ENCODE peak calls at places on chromosomes 13 and 19, in four cellular contexts. G is coronary artery, P is brain microvascular endothelial cell, F is IMR-90. B is an unnamed sample.

GRCh38 chr19:15222738-15223648 is 9.3 kb downstream of the EPHX3 start:
- DNase-seq in G (peak), F (peak), P (peak), B (peak)

GRCh38 chr19:3184847-3185481 is 766 bp upstream of the NCLN start:
- DNase-seq in F (no peak), G (no peak), P (peak), B (no peak)

GRCh38 chr13:88005188-88005587 is 334.0 kb downstream of the SLITRK5 start:
- DNase-seq in G (no peak), P (no peak), F (no peak), B (no peak)

GRCh38 chr19:46984077-46985010 is 35.3 kb upstream of the NPAS1 start:
- DNase-seq in P (peak), F (peak), G (no peak), B (no peak)

GRCh38 chr13:66689628-66690027 is 540.5 kb downstream of the PCDH9 start:
- DNase-seq in F (peak), P (peak), G (no peak), B (no peak)

GRCh38 chr13:83281666-83282065 is 600.6 kb downstream of the SLITRK1 start:
- DNase-seq in G (no peak), F (no peak), P (no peak), B (no peak)

GRCh38 chr19:42140125-42140754 is 8.0 kb upstream of the POU2F2 start:
- DNase-seq in G (no peak), F (peak), P (peak), B (peak)

GRCh38 chr19:45243144-45243732 is 2.0 kb downstream of the EXOC3L2 start:
- DNase-seq in F (no peak), G (no peak), P (no peak), B (no peak)

GRCh38 chr13:37409756-37410155 is 188.8 kb downstream of the POSTN start:
- DNase-seq in F (peak), G (no peak), P (no peak), B (no peak)

GRCh38 chr13:108034909-108035308 is 180.4 kb downstream of the LIG4 start:
- DNase-seq in G (no peak), P (no peak), F (no peak), B (no peak)

GRCh38 chr13:73610799-73611592 is 523.2 kb downstream of the KLF12 start:
- DNase-seq in G (no peak), P (no peak), F (no peak), B (no peak)

GRCh38 chr13:32895296-32895695 is 120.9 kb upstream of the KL start:
- DNase-seq in G (no peak), F (no peak), P (no peak), B (no peak)

GRCh38 chr19:9914315-9915207 is 21.8 kb downstream of the OLFM2 start:
- DNase-seq in F (peak), P (peak), G (no peak), B (peak)

GRCh38 chr13:65159803-65160202 is 2070.3 kb downstream of the PCDH9 start:
- DNase-seq in P (no peak), G (no peak), F (no peak), B (no peak)

GRCh38 chr13:112587767-112588489 is at the start of gene TUBGCP3:
- DNase-seq in F (peak), P (peak), G (peak), B (peak)

GRCh38 chr19:47190167-47190727 is 40.8 kb downstream of the BBC3 start:
- DNase-seq in P (peak), G (peak), F (peak), B (peak)

GRCh38 chr13:35963982-35964665 is 167.1 kb downstream of the DCLK1 start:
- DNase-seq in P (no peak), F (no peak), G (no peak), B (no peak)

GRCh38 chr13:32206097-32206740 is 108.9 kb downstream of the ZAR1L start:
- DNase-seq in F (peak), G (no peak), P (no peak), B (no peak)

GRCh38 chr19:18208098-18208951 is 4.5 kb upstream of the RAB3A start:
- DNase-seq in P (peak), G (no peak), F (peak), B (no peak)

DNA sequence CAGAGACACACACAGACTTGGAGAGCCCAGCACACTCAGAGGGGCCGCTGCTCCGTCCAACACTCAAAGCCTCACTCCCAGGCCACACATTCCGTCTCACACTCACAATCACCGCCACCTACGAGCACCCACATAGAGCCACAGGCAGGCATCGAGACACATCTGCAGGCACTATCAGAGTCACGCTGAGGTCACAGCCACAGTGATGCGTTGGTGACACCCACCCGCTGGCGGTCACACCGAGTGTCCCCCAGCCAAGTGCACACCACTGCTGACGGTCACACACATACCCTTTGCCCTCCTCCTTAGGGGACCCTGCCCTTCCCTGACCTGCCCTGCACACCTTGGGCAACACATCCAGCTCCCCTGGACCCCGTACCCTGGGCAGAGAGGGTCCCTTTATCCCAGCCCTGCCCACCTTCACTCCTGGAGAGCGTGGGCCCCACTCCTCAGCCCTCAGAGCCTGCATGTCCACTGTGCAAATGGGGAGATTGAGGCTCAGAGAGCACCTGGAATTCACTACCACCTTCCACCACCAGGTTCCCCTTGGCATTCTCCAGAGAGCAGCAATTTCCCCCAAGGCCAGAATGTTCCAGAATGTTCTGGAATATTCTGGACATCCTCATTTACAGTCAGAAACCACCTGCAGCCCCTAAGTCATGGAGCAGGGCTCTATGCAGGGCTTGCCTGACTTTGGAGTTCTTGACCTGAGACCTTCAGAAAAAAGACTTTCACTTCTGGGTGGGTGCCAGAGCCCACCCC is 5.4 kb downstream of the FUT5 start:
- DNase-seq in P (no peak), F (no peak), G (no peak), B (no peak)
- TF ChIP-seq CTCF in P (peak), F (peak), G (no peak), B (no peak)

GRCh38 chr13:98349731-98350305 is 172.7 kb upstream of the RNF113B start:
- DNase-seq in F (no peak), G (no peak), P (no peak), B (peak)
- TF ChIP-seq CTCF in F (no peak), G (no peak), P (peak), B (peak)

DNA sequence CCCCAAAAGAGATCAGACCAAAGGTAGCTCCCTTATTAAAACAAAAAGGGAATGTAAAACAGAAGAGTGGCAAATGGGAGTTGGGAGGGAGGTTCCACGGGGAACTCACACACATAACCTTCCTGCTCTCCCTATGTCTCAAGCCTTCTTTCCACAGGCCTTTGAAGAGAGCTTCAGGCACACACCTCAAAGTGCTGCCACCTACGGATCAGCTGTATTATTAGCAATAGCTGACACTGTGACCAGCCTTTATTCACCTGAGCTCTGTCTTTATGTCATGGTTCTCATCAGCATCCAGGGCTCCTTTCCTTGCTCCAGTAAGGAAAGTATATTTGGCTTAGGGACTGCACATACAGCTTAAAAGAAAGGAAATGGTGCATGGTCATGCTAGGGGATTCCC is 11.3 kb downstream of the ZNF571 start:
- DNase-seq in G (no peak), P (no peak), F (no peak), B (no peak)
- TF ChIP-seq CTCF in G (no peak), P (no peak), F (no peak), B (no peak)

GRCh38 chr13:61777281-61777680 is 361.6 kb upstream of the PCDH20 start:
- DNase-seq in F (no peak), G (no peak), P (no peak), B (no peak)

GRCh38 chr13:61778531-61778930 is 362.9 kb upstream of the PCDH20 start:
- DNase-seq in G (no peak), F (no peak), P (no peak), B (no peak)

GRCh38 chr13:61777902-61778301 is 362.3 kb upstream of the PCDH20 start:
- DNase-seq in G (no peak), F (no peak), P (no peak), B (no peak)

GRCh38 chr13:61770697-61771096 is 355.0 kb upstream of the PCDH20 start:
- DNase-seq in G (no peak), P (no peak), F (no peak), B (no peak)

GRCh38 chr13:61774903-61775302 is 359.3 kb upstream of the PCDH20 start:
- DNase-seq in P (no peak), F (no peak), G (no peak), B (no peak)
- TF ChIP-seq CTCF in P (no peak), F (no peak), G (no peak), B (no peak)

B was measured in osteocyte.